ENCODE peak calls at places on chromosomes 5 and 9, in six cellular contexts. D, N, Q, C, K and E are unnamed samples.

GRCh38 chr9:137055385-137056364 is 1.8 kb upstream of the ENTPD2 start:
- DNase-seq in N (no peak), C (no peak), Q (no peak), K (peak), D (peak), E (peak)

GRCh38 chr9:7653262-7653661 is 146.3 kb downstream of the DMAC1 start:
- DNase-seq in K (no peak), Q (no peak), D (no peak), C (no peak), N (no peak), E (no peak)

GRCh38 chr9:131410051-131410491 is 16.2 kb downstream of the PRRC2B start:
- DNase-seq in K (no peak), D (no peak), N (peak), Q (no peak), C (no peak), E (no peak)

GRCh38 chr5:95035891-95036675 is 248.8 kb downstream of the MCTP1 start:
- DNase-seq in D (no peak), N (no peak), K (no peak), Q (no peak), C (no peak), E (no peak)

GRCh38 chr9:133075925-133076324 is 14.1 kb downstream of the CEL start:
- DNase-seq in K (peak), N (no peak), D (no peak), C (no peak), Q (no peak), E (no peak)

GRCh38 chr9:111178361-111179043 is 140.2 kb upstream of the LPAR1 start:
- DNase-seq in C (no peak), Q (no peak), N (no peak), D (peak), K (no peak), E (no peak)

GRCh38 chr9:85742630-85742928 is 825 bp upstream of the AGTPBP1 start:
- DNase-seq in K (no peak), D (peak), Q (no peak), N (no peak), C (no peak), E (no peak)

GRCh38 chr5:148523139-148523538 is 131.2 kb downstream of the HTR4 start:
- DNase-seq in K (no peak), D (no peak), C (peak), N (no peak), Q (no peak), E (no peak)

GRCh38 chr9:136260936-136261472 is 15.4 kb upstream of the QSOX2 start:
- DNase-seq in C (no peak), N (no peak), D (no peak), Q (no peak), K (no peak), E (no peak)

GRCh38 chr9:120539951-120540350 is 40.0 kb downstream of the CDK5RAP2 start:
- DNase-seq in Q (no peak), D (no peak), N (no peak), C (no peak), K (no peak), E (no peak)

GRCh38 chr9:126894052-126894603 is 20.5 kb upstream of the RALGPS1 start:
- DNase-seq in K (no peak), N (no peak), Q (no peak), C (no peak), D (no peak), E (no peak)

GRCh38 chr9:18906656-18907395 is 126.2 kb downstream of the SAXO1 start:
- DNase-seq in Q (no peak), K (no peak), D (no peak), N (no peak), C (no peak), E (no peak)

GRCh38 chr5:94024101-94024500 is 282.7 kb upstream of the POU5F2 start:
- DNase-seq in C (no peak), D (no peak), N (no peak), Q (no peak), K (no peak), E (no peak)

GRCh38 chr5:108688487-108688886 is 59.2 kb upstream of the FER start:
- DNase-seq in N (no peak), D (no peak), C (no peak), Q (no peak), K (no peak), E (no peak)

GRCh38 chr9:93119953-93120845 is 13.9 kb downstream of the NINJ1 start:
- DNase-seq in D (peak), C (no peak), Q (no peak), N (peak), K (peak), E (peak)

GRCh38 chr9:84822589-84823233 is 153.2 kb downstream of the NTRK2 start:
- DNase-seq in N (no peak), K (no peak), Q (peak), D (no peak), C (no peak), E (no peak)

GRCh38 chr5:147949711-147950573 is 43.6 kb upstream of the C5orf46 start:
- DNase-seq in C (no peak), Q (no peak), N (peak), K (peak), D (peak), E (peak)

GRCh38 chr9:120363697-120364096 is 216.3 kb downstream of the CDK5RAP2 start:
- DNase-seq in C (no peak), K (no peak), Q (no peak), D (no peak), N (no peak), E (peak)

GRCh38 chr5:93589348-93589662 is 6.3 kb downstream of the NR2F1 start:
- DNase-seq in Q (no peak), N (no peak), K (no peak), D (no peak), C (no peak), E (peak)

GRCh38 chr5:81428446-81428845 is 34.5 kb upstream of the ACOT12 start:
- DNase-seq in Q (no peak), K (no peak), C (no peak), D (peak), N (no peak), E (no peak)

GRCh38 chr5:172479034-172479783 is 24.9 kb upstream of the SH3PXD2B start:
- DNase-seq in C (peak), N (peak), D (peak), Q (peak), K (peak), E (peak)

GRCh38 chr9:100222674-100223073 is 123.6 kb downstream of the INVS start:
- DNase-seq in D (peak), C (no peak), N (no peak), Q (no peak), K (no peak), E (peak)

GRCh38 chr9:137762414-137763061 is 115.0 kb upstream of the CACNA1B start:
- DNase-seq in C (no peak), K (no peak), D (no peak), Q (peak), N (no peak), E (no peak)

GRCh38 chr9:32728181-32728580 is 55.2 kb upstream of the TMEM215 start:
- DNase-seq in Q (no peak), D (no peak), C (no peak), N (no peak), K (no peak), E (no peak)

GRCh38 chr5:171429543-171429910 is 10.1 kb downstream of the FGF18 start:
- DNase-seq in D (no peak), Q (no peak), K (no peak), N (no peak), C (no peak), E (no peak)

DNA sequence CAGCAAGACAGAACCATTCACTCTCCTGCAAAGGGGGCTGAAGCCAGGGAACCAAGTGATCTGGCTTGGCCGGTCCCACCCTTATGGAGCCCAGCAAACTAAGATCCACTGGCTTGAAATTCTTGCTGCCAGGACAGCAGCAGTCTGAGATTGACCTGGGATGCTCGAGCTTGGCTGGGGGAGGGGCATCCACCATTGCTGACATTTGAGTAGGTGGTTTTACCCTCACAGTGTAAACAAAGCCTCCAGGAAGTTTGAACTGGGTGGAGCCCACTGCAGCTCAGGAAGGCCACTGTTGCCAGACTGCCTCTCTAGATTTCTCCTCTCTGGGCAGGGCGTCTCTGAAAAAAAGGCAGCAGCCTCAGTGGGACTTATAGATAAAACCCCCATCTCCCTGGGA is 60.5 kb downstream of the TNFSF8 start:
- DNase-seq in K (peak), D (no peak), N (no peak), Q (no peak), C (peak), E (no peak)
- TF ChIP-seq RFX5 in K (no peak), D (no peak), N (no peak), Q (no peak), C (no peak), E (no peak)

DNA sequence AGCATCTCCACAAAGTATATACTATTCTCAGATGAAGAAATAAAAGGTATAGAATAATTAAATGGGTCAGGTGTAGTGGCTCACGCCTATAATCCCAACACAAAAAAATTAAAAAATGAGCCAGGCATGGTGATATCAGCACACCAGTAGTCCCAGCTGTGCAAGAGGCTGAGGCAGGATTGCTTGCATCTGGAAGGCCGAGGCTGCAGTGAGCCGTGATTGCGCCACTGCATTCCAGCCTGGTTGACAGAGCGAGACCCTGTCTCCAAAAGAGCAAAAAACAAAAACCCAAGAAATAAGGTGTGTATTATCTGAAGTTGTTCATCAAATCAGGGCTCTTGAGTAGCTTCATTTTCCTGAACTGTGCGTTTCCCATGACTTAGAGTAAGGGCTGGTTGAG is 83.2 kb upstream of the MYO10 start:
- DNase-seq in K (no peak), D (no peak), N (no peak), Q (no peak), C (no peak), E (no peak)
- TF ChIP-seq RFX5 in K (no peak), D (no peak), N (no peak), Q (no peak), C (no peak), E (no peak)

GRCh38 chr5:6195711-6196358 is 182.5 kb downstream of the MED10 start:
- DNase-seq in K (no peak), C (no peak), Q (no peak), D (no peak), N (no peak), E (no peak)

GRCh38 chr5:6194906-6195612 is 183.3 kb downstream of the MED10 start:
- DNase-seq in D (no peak), K (no peak), N (no peak), C (no peak), Q (no peak), E (no peak)

GRCh38 chr5:6190838-6191237 is 187.5 kb downstream of the MED10 start:
- DNase-seq in D (no peak), K (no peak), C (no peak), Q (no peak), N (no peak), E (no peak)

GRCh38 chr5:6194261-6194875 is 184.0 kb downstream of the MED10 start:
- DNase-seq in C (no peak), Q (no peak), D (no peak), K (no peak), N (no peak), E (no peak)

GRCh38 chr5:6193315-6193714 is 185.0 kb downstream of the MED10 start:
- DNase-seq in N (no peak), Q (no peak), D (no peak), K (no peak), C (no peak), E (no peak)
- TF ChIP-seq RFX5 in N (no peak), Q (no peak), D (no peak), K (no peak), C (no peak), E (no peak)

GRCh38 chr5:84688566-84688965 is 303.9 kb upstream of the EDIL3 start:
- DNase-seq in C (no peak), K (no peak), N (no peak), Q (no peak), D (no peak), E (no peak)
- TF ChIP-seq RFX5 in C (no peak), K (no peak), N (no peak), Q (no peak), D (no peak), E (no peak)

GRCh38 chr9:124350485-124351263 is 64.6 kb downstream of the PSMB7 start:
- DNase-seq in D (no peak), Q (no peak), C (no peak), K (peak), N (no peak), E (no peak)
- TF ChIP-seq RFX5 in D (no peak), Q (no peak), C (no peak), K (no peak), N (no peak), E (no peak)

DNA sequence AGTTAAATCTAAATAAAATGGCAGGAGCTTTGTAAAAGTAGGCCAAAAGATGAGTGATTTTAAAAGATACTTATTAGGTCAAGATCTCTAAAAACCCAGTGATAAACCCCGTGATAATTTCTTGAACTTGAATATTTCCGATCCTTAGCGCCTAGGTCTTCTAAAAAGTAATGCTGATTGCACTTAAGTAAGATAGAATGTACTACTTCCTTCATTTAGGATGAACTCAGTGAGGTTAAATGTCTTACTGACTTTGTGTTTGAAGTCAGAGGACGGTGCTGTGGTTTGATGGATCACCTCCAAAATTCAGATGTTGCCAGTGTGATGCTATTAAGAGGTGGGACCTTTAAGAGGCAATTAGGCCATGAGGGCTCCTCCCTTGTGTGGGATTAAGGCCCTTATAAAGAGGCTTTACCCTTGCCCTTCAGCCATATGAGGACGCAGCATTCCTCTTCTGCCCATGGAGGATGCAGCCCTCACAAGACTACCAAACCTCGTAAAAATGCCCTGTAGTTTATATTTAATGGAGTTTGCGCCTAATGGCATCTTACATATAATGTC is 130.1 kb downstream of the TRIO start:
- DNase-seq in K (no peak), D (no peak), C (no peak), N (no peak), Q (no peak), E (no peak)
- TF ChIP-seq RFX5 in K (no peak), D (no peak), C (no peak), N (no peak), Q (no peak), E (no peak)

GRCh38 chr9:70036641-70037040 is 7.0 kb upstream of the MAMDC2 start:
- DNase-seq in K (no peak), Q (no peak), C (no peak), N (no peak), D (no peak), E (no peak)

GRCh38 chr9:70034292-70034711 is 9.3 kb upstream of the MAMDC2 start:
- DNase-seq in Q (no peak), C (no peak), D (no peak), K (no peak), N (no peak), E (no peak)

GRCh38 chr9:70030156-70030555 is 13.5 kb upstream of the MAMDC2 start:
- DNase-seq in Q (no peak), D (no peak), C (no peak), N (no peak), K (no peak), E (no peak)

DNA sequence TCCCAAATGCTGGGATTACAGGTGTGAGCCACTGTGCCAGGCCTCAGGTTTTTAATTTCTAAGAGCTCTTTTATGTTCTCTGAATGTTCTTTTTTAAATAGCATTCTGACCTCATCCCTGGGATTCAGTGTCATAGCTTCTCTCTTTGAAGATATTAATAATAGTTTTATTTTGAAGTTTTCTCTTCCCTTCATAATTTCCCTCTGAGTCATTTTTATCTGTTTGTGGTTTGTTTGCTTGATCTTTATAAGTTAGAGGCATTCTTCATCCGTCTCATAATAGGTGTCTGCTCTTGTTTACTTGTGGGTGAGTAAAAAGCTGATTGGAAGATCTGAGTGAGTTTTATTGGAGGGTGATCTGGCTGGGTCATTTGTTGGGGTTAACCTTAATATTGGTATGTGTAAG is 12.5 kb upstream of the MAMDC2 start:
- DNase-seq in C (no peak), Q (no peak), D (no peak), N (no peak), K (no peak), E (no peak)
- TF ChIP-seq RFX5 in C (no peak), Q (no peak), D (no peak), N (no peak), K (no peak), E (no peak)

GRCh38 chr5:673837-674629 is 19.1 kb downstream of the TPPP start:
- DNase-seq in K (no peak), D (no peak), C (peak), N (no peak), Q (no peak), E (no peak)

GRCh38 chr5:675876-676698 is 17.1 kb downstream of the TPPP start:
- DNase-seq in K (no peak), Q (no peak), D (no peak), N (no peak), C (peak), E (no peak)

GRCh38 chr5:673140-673836 is 19.9 kb downstream of the TPPP start:
- DNase-seq in K (no peak), N (no peak), C (peak), Q (no peak), D (no peak), E (peak)

GRCh38 chr5:675111-675875 is 17.9 kb downstream of the TPPP start:
- DNase-seq in C (no peak), K (no peak), N (no peak), Q (no peak), D (no peak), E (no peak)

GRCh38 chr5:674630-675011 is 18.5 kb downstream of the TPPP start:
- DNase-seq in D (no peak), Q (no peak), N (no peak), C (peak), K (no peak), E (no peak)
- TF ChIP-seq RFX5 in D (no peak), Q (no peak), N (no peak), C (no peak), K (no peak), E (no peak)

GRCh38 chr9:128895556-128895955 is 13.6 kb downstream of the LRRC8A start:
- DNase-seq in Q (no peak), D (no peak), C (peak), K (no peak), N (no peak), E (no peak)
- TF ChIP-seq RFX5 in Q (no peak), D (no peak), C (no peak), K (no peak), N (no peak), E (no peak)